ENCODE peak calls at places on chromosomes 16 and 17, in seven cellular contexts. One of them, this sample, is unnamed.

GRCh38 chr17:3722716-3723115 is 987 bp upstream of the HASPIN start:
- DNase-seq in cardiac fibroblast: no peak
- DNase-seq in activated CD4-positive, alpha-beta T cell treated with anti-CD3 and anti-CD28 coated beads, Interleukin-2, amount 50 U/mL, for 1 hour: no peak
- DNase-seq in CD4-positive, alpha-beta T cell: no peak
- DNase-seq in A549: no peak
- DNase-seq in skeletal muscle cell: no peak
- DNase-seq in NCI-H1092 treated with DMSO at 0.1 percent for 48 hours: no peak
- DNase-seq in this sample: no peak

GRCh38 chr17:70172921-70173320 is 3.6 kb downstream of the KCNJ2 start:
- DNase-seq in CD4-positive, alpha-beta T cell: no peak
- DNase-seq in skeletal muscle cell: no peak
- DNase-seq in cardiac fibroblast: peak
- DNase-seq in A549: no peak
- DNase-seq in activated CD4-positive, alpha-beta T cell treated with anti-CD3 and anti-CD28 coated beads, Interleukin-2, amount 50 U/mL, for 1 hour: no peak
- DNase-seq in NCI-H1092 treated with DMSO at 0.1 percent for 48 hours: no peak
- DNase-seq in this sample: peak

GRCh38 chr16:55542459-55543082 is 23.9 kb upstream of the CAPNS2 start:
- DNase-seq in skeletal muscle cell: peak
- DNase-seq in A549: no peak
- DNase-seq in activated CD4-positive, alpha-beta T cell treated with anti-CD3 and anti-CD28 coated beads, Interleukin-2, amount 50 U/mL, for 1 hour: no peak
- DNase-seq in NCI-H1092 treated with DMSO at 0.1 percent for 48 hours: no peak
- DNase-seq in CD4-positive, alpha-beta T cell: no peak
- DNase-seq in cardiac fibroblast: peak
- DNase-seq in this sample: peak

GRCh38 chr17:74738051-74738996 is 1.3 kb downstream of the RAB37 start:
- DNase-seq in CD4-positive, alpha-beta T cell: peak
- DNase-seq in activated CD4-positive, alpha-beta T cell treated with anti-CD3 and anti-CD28 coated beads, Interleukin-2, amount 50 U/mL, for 1 hour: peak
- DNase-seq in A549: peak
- DNase-seq in NCI-H1092 treated with DMSO at 0.1 percent for 48 hours: no peak
- DNase-seq in cardiac fibroblast: no peak
- DNase-seq in skeletal muscle cell: no peak
- DNase-seq in this sample: no peak

GRCh38 chr17:83012873-83013778 is 66.3 kb upstream of the METRNL start:
- DNase-seq in A549: no peak
- DNase-seq in NCI-H1092 treated with DMSO at 0.1 percent for 48 hours: no peak
- DNase-seq in skeletal muscle cell: peak
- DNase-seq in activated CD4-positive, alpha-beta T cell treated with anti-CD3 and anti-CD28 coated beads, Interleukin-2, amount 50 U/mL, for 1 hour: no peak
- DNase-seq in cardiac fibroblast: no peak
- DNase-seq in CD4-positive, alpha-beta T cell: no peak
- DNase-seq in this sample: no peak

GRCh38 chr17:21352221-21352980 is 23.8 kb upstream of the KCNJ12 start:
- DNase-seq in NCI-H1092 treated with DMSO at 0.1 percent for 48 hours: no peak
- DNase-seq in skeletal muscle cell: no peak
- DNase-seq in cardiac fibroblast: no peak
- DNase-seq in CD4-positive, alpha-beta T cell: no peak
- DNase-seq in A549: no peak
- DNase-seq in activated CD4-positive, alpha-beta T cell treated with anti-CD3 and anti-CD28 coated beads, Interleukin-2, amount 50 U/mL, for 1 hour: no peak
- DNase-seq in this sample: no peak

GRCh38 chr16:9791566-9791965 is 390.7 kb downstream of the GRIN2A start:
- DNase-seq in A549: no peak
- DNase-seq in activated CD4-positive, alpha-beta T cell treated with anti-CD3 and anti-CD28 coated beads, Interleukin-2, amount 50 U/mL, for 1 hour: no peak
- DNase-seq in CD4-positive, alpha-beta T cell: no peak
- DNase-seq in skeletal muscle cell: no peak
- DNase-seq in NCI-H1092 treated with DMSO at 0.1 percent for 48 hours: no peak
- DNase-seq in cardiac fibroblast: no peak
- DNase-seq in this sample: no peak

GRCh38 chr17:68196394-68197090 is 51.3 kb upstream of the AMZ2 start:
- DNase-seq in cardiac fibroblast: no peak
- DNase-seq in CD4-positive, alpha-beta T cell: no peak
- DNase-seq in skeletal muscle cell: no peak
- DNase-seq in activated CD4-positive, alpha-beta T cell treated with anti-CD3 and anti-CD28 coated beads, Interleukin-2, amount 50 U/mL, for 1 hour: no peak
- DNase-seq in NCI-H1092 treated with DMSO at 0.1 percent for 48 hours: no peak
- DNase-seq in A549: no peak
- DNase-seq in this sample: no peak

GRCh38 chr17:67198131-67198530 is 46.9 kb downstream of the HELZ start:
- DNase-seq in activated CD4-positive, alpha-beta T cell treated with anti-CD3 and anti-CD28 coated beads, Interleukin-2, amount 50 U/mL, for 1 hour: no peak
- DNase-seq in NCI-H1092 treated with DMSO at 0.1 percent for 48 hours: no peak
- DNase-seq in CD4-positive, alpha-beta T cell: no peak
- DNase-seq in A549: no peak
- DNase-seq in skeletal muscle cell: no peak
- DNase-seq in cardiac fibroblast: no peak
- DNase-seq in this sample: no peak

This sample was measured in cardiac muscle cell.